ENCODE peak calls at places on chromosomes 16 and 17, in eight cellular contexts. E is CD8-positive, alpha-beta T cell; V is esophagus squamous epithelium; G is MM.1S; D is HFFc6; A is tibial artery; L is endodermal cell; Q is nephron progenitor cell. B is an unnamed sample.

GRCh38 chr16:6642271-6642670 is 690.4 kb upstream of the RBFOX1 start:
- DNase-seq in L (peak), E (no peak), G (peak), D (no peak), Q (no peak), A (no peak), V (no peak), B (no peak)

GRCh38 chr17:49497147-49498036 is 2.3 kb downstream of the NGFR start:
- DNase-seq in G (no peak), L (peak), D (no peak), V (no peak), E (peak), Q (peak), A (peak), B (no peak)

GRCh38 chr16:70396209-70396904 is 42.5 kb downstream of the ST3GAL2 start:
- DNase-seq in E (no peak), V (no peak), L (no peak), G (peak), Q (no peak), A (no peak), D (peak), B (no peak)

GRCh38 chr17:37752482-37752881 is 7.6 kb upstream of the HNF1B start:
- DNase-seq in A (no peak), G (no peak), Q (no peak), L (no peak), E (no peak), D (peak), V (no peak), B (no peak)

GRCh38 chr16:1650131-1650530 is 27.9 kb upstream of the JPT2 start:
- DNase-seq in Q (no peak), D (no peak), G (no peak), A (no peak), V (no peak), E (no peak), L (no peak), B (no peak)

GRCh38 chr16:102060-102855 is 24.2 kb downstream of the MPG start:
- DNase-seq in A (peak), E (no peak), Q (no peak), L (no peak), D (no peak), V (no peak), G (no peak), B (no peak)

GRCh38 chr17:44030482-44030881 is 15.7 kb upstream of the TMEM101 start:
- DNase-seq in D (no peak), G (no peak), L (no peak), A (no peak), V (no peak), E (no peak), Q (no peak), B (no peak)

GRCh38 chr17:82051776-82052637 is at the start of the genes GPS1 and RFNG:
- DNase-seq in E (peak), Q (peak), D (no peak), V (no peak), G (peak), A (peak), L (peak), B (no peak)

GRCh38 chr16:89924298-89924924 is 1.3 kb downstream of the TUBB3 start:
- DNase-seq in E (no peak), A (no peak), V (no peak), G (no peak), D (peak), L (peak), Q (peak), B (no peak)

GRCh38 chr16:89919535-89920406 is 1.1 kb downstream of the MC1R start:
- DNase-seq in Q (no peak), G (no peak), D (no peak), L (no peak), E (no peak), A (no peak), V (no peak), B (no peak)

GRCh38 chr16:56851671-56852400 is 13.2 kb upstream of the SLC12A3 start:
- DNase-seq in L (peak), A (no peak), V (no peak), Q (no peak), E (no peak), D (no peak), G (no peak), B (no peak)

GRCh38 chr17:21278304-21279197 is 6.0 kb upstream of the MAP2K3 start:
- DNase-seq in E (peak), A (peak), Q (no peak), D (no peak), L (no peak), G (peak), V (no peak), B (no peak)
- TF ChIP-seq CTCF in E (no peak), A (no peak), Q (no peak), D (peak), L (no peak), G (no peak), V (peak), B (no peak)

DNA sequence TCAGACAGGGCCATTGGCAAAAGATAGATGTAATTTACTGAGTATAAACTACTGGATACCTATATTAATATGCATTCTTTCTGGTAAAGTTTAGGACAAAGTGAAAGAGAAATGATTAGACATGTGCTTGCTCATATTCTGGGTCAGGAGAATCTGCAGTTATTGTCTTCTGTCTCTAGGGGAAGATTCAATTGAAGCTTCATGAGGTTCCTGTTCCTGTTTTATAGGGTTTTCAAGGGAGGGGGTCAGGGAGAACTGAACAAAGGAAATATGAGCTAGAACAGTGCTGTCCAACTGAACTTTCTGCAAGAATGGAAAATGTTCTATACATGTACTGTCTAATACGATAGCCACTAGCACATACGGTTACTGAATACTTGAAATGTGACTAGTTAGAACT is 59.3 kb upstream of the CORO6 start:
- DNase-seq in L (no peak), E (no peak), Q (no peak), A (no peak), G (peak), V (no peak), D (no peak), B (no peak)
- TF ChIP-seq CTCF in L (no peak), E (no peak), Q (no peak), A (no peak), G (no peak), V (no peak), D (peak), B (no peak)

GRCh38 chr17:7483238-7484066 is 714 bp upstream of the POLR2A start:
- DNase-seq in V (peak), L (peak), G (peak), A (peak), D (peak), E (peak), Q (peak), B (peak)

GRCh38 chr17:7486181-7486580 is 2.0 kb downstream of the POLR2A start:
- DNase-seq in Q (no peak), E (no peak), V (no peak), L (no peak), A (no peak), D (peak), G (no peak), B (no peak)

GRCh38 chr17:7490144-7490543 is 6.0 kb downstream of the POLR2A start:
- DNase-seq in L (no peak), A (no peak), Q (no peak), V (no peak), G (no peak), D (no peak), E (no peak), B (no peak)

GRCh38 chr17:7484067-7484963 is at the start of gene POLR2A:
- DNase-seq in L (peak), E (peak), V (peak), Q (peak), G (peak), A (peak), D (peak), B (peak)

GRCh38 chr17:7484964-7485377 is 805 bp downstream of the POLR2A start:
- DNase-seq in L (no peak), Q (no peak), A (no peak), D (no peak), V (no peak), E (no peak), G (no peak), B (no peak)
- TF ChIP-seq CTCF in L (no peak), Q (no peak), A (no peak), D (no peak), V (no peak), E (no peak), G (peak), B (no peak)

GRCh38 chr17:30218689-30219266 is 16.7 kb downstream of the SLC6A4 start:
- DNase-seq in L (no peak), Q (no peak), A (no peak), V (no peak), D (no peak), E (no peak), G (no peak), B (no peak)
- TF ChIP-seq CTCF in L (no peak), Q (no peak), A (no peak), V (no peak), D (no peak), E (no peak), G (no peak), B (no peak)

GRCh38 chr16:17416461-17417221 is 54.1 kb downstream of the XYLT1 start:
- DNase-seq in E (peak), V (no peak), D (no peak), A (peak), L (peak), Q (peak), G (peak), B (no peak)
- TF ChIP-seq CTCF in E (peak), V (peak), D (no peak), A (peak), L (peak), Q (no peak), G (peak), B (peak)

GRCh38 chr17:60901806-60902205 is 224.2 kb downstream of the BCAS3 start:
- DNase-seq in G (no peak), E (no peak), A (no peak), V (no peak), Q (no peak), D (peak), L (no peak), B (no peak)

GRCh38 chr17:60902399-60902798 is 224.7 kb downstream of the BCAS3 start:
- DNase-seq in A (no peak), L (no peak), V (no peak), E (no peak), Q (no peak), D (no peak), G (no peak), B (no peak)

GRCh38 chr17:60900688-60901087 is 223.0 kb downstream of the BCAS3 start:
- DNase-seq in A (no peak), Q (no peak), L (no peak), E (no peak), V (no peak), D (no peak), G (no peak), B (no peak)

GRCh38 chr17:60899115-60899514 is 221.5 kb downstream of the BCAS3 start:
- DNase-seq in A (no peak), L (no peak), G (no peak), E (no peak), D (no peak), V (no peak), Q (no peak), B (no peak)

GRCh38 chr17:60901222-60901621 is 223.6 kb downstream of the BCAS3 start:
- DNase-seq in V (no peak), G (no peak), D (peak), L (no peak), E (no peak), A (no peak), Q (no peak), B (no peak)
- TF ChIP-seq CTCF in V (no peak), G (no peak), D (peak), L (no peak), E (no peak), A (no peak), Q (no peak), B (peak)

DNA sequence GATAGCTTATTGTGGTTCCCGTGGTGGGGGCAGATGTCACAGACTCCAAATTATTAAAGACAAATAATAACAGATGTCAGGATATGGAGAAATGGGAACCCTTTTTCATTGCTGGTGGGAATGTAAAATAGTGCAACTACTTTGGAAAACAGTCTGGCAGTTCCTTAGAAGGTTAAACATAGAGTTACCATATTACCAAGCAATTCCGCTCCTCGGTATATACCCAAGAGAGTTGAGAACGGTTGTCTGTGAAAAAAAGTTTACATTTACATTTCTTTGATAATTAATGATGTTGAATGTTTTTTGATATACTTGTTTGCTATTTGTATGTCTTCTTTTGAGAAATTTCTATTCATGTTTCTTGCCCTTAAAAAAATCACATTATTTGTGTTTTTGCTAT is 41.2 kb downstream of the OR1D5 start:
- DNase-seq in L (no peak), V (no peak), E (no peak), G (no peak), A (no peak), Q (no peak), D (no peak), B (no peak)
- TF ChIP-seq CTCF in L (no peak), V (no peak), E (no peak), G (no peak), A (no peak), Q (no peak), D (no peak), B (no peak)

DNA sequence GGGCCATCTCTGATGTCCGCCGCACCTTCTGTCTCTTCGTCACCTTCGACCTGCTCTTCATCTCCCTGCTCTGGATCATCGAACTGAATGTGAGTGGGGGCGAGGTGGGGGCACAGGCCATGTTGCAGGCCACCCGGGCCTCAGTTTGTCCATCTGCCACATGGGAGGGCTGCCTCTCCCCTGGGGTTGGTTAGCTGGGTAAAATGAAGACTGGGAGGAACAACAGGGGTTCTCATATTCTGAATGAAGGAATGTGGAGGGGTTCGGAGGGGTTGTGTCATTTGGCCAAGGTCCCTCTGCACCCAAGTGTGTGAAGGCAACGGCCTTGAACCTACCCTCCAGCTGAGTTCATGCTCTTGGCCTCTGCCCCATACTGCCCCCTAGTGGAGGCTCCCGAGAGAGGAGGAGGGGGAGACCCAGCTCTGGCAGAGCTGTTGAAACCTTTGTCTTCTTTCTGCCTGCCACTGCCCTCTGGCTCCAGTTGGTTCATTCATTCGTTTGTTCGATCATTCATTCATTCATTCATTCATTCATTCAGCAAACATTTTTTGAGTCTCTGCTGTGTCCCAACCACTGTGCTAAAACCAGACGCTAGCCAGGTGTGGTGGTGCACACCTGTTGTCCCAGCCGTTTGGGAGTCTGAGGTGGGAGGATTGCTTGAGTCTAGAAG is 11.4 kb upstream of the TCAP start:
- DNase-seq in G (peak), A (peak), E (peak), L (peak), D (peak), Q (peak), V (no peak), B (peak)
- TF ChIP-seq CTCF in G (peak), A (peak), E (peak), L (peak), D (peak), Q (peak), V (peak), B (peak)

GRCh38 chr16:13392341-13392740 is 490.9 kb downstream of the SHISA9 start:
- DNase-seq in E (no peak), L (no peak), D (no peak), V (no peak), A (no peak), G (no peak), Q (no peak), B (no peak)
- TF ChIP-seq CTCF in E (no peak), L (peak), D (no peak), V (no peak), A (no peak), G (no peak), Q (no peak), B (no peak)

GRCh38 chr16:57940382-57940966 is 30.5 kb downstream of the CNGB1 start:
- DNase-seq in D (no peak), E (no peak), Q (no peak), V (no peak), G (no peak), L (no peak), A (no peak), B (no peak)

GRCh38 chr16:57938484-57938883 is 32.4 kb downstream of the CNGB1 start:
- DNase-seq in D (no peak), Q (no peak), V (no peak), A (no peak), G (no peak), L (no peak), E (no peak), B (no peak)

GRCh38 chr16:57937861-57938260 is 33.1 kb downstream of the CNGB1 start:
- DNase-seq in E (no peak), G (no peak), A (no peak), Q (no peak), L (no peak), D (no peak), V (no peak), B (no peak)

GRCh38 chr16:57939872-57940224 is 31.1 kb downstream of the CNGB1 start:
- DNase-seq in E (no peak), A (no peak), V (no peak), Q (no peak), G (no peak), L (no peak), D (no peak), B (no peak)

DNA sequence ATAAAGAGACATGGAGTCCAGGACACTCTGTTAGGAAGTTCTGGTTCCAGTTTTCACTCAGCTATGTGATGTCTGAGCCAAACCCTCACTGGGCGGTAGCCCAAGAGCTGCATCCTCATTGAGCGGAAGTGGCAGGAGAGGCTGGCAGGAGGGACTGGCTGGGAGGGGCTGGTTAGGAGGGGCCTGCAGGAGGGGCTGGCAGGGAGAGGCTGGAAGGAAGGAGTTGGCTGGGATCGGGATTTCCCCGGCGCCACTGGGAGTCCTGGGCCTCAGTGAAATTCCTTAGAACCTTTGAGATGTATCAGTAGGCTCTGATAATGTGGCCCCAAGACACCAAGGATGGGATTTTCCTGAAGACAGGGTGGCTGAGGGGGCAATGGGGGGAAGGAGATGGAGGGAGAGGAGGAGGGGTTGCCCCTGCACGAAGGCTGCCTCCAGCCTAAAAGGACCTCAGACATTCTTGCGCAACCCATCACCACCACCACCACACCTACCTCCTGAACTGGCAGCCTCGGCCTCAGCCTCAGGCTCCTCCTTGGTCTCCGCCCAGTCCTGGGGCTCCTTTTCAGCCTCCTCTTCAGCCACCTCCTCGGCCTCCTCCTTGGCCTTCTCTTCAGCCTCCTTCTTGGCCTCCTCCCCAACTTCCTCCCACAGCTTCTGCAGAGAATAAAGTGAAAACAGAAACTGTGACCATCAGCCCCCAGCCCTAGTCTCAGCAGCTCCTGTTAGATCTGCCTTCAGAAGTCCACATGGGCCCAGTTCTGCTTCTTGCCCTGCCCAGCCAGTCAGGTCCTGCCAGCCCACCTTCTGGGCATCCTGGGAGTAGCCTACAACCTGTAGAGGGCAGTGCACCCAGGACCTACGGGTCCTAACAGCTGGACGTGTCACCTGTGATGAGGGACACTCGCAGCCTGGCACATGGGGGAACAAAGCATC is 31.7 kb downstream of the CNGB1 start:
- DNase-seq in Q (no peak), L (peak), D (peak), G (no peak), V (no peak), E (no peak), A (peak), B (no peak)
- TF ChIP-seq CTCF in Q (no peak), L (peak), D (peak), G (peak), V (no peak), E (no peak), A (no peak), B (no peak)

B was measured in osteocyte.